ENCODE peak calls at places on chromosomes 6 and 20, in five cellular contexts. L, M, X, D and V are unnamed samples.

GRCh38 chr6:40328376-40328987 is 258.7 kb downstream of the LRFN2 start:
- DNase-seq in L (peak; percentile 12), M (peak; percentile 36), X (peak; percentile 47), D (no peak), V (peak; percentile 39)

GRCh38 chr20:62962891-62963613 is 10.5 kb downstream of the SLC17A9 start:
- DNase-seq in L (no peak), M (no peak), X (no peak), D (no peak), V (no peak)

GRCh38 chr20:36252511-36252910 is 16.2 kb downstream of the AAR2 start:
- DNase-seq in L (peak; percentile 39), M (no peak), X (no peak), D (no peak), V (no peak)

GRCh38 chr6:22068561-22069346 is 228.1 kb downstream of the PRL start:
- DNase-seq in L (no peak), M (no peak), X (no peak), D (no peak), V (no peak)

GRCh38 chr6:36373368-36374009 is 14.0 kb downstream of the ETV7 start:
- DNase-seq in L (peak; percentile 54), M (no peak), X (no peak), D (no peak), V (no peak)

GRCh38 chr6:45479834-45480696 is 102.3 kb upstream of the SUPT3H start:
- DNase-seq in L (no peak), M (peak; percentile 66), X (no peak), D (no peak), V (no peak)

GRCh38 chr20:2652724-2653510 is 485 bp downstream of the NOP56 start:
- DNase-seq in L (peak; percentile 2), M (peak; percentile 39), X (peak; percentile 45), D (no peak), V (no peak)

GRCh38 chr6:6674872-6675271 is 86.4 kb downstream of the LY86 start:
- DNase-seq in L (no peak), M (no peak), X (peak; percentile 44), D (no peak), V (no peak)

GRCh38 chr20:36876473-36876833 is 515 bp downstream of the TLDC2 start:
- DNase-seq in L (no peak), M (no peak), X (no peak), D (no peak), V (no peak)

GRCh38 chr6:28953039-28953872 is 29.5 kb upstream of the TRIM27 start:
- DNase-seq in L (no peak), M (peak; percentile 65), X (peak; percentile 42), D (no peak), V (peak; percentile 64)

GRCh38 chr6:121971886-121972285 is 427.6 kb upstream of the HSF2 start:
- DNase-seq in L (peak; percentile 61), M (peak; percentile 32), X (no peak), D (peak; percentile 49), V (no peak)

GRCh38 chr20:5621305-5621704 is 128.9 kb upstream of the SHLD1 start:
- DNase-seq in L (no peak), M (peak; percentile 91), X (no peak), D (no peak), V (no peak)

GRCh38 chr20:8967641-8968245 is 101.1 kb upstream of the PLCB4 start:
- DNase-seq in L (peak; percentile 1), M (no peak), X (no peak), D (no peak), V (no peak)

GRCh38 chr20:10060223-10060622 is 25.4 kb downstream of the ANKEF1 start:
- DNase-seq in L (no peak), M (no peak), X (no peak), D (no peak), V (no peak)

GRCh38 chr6:55449219-55449618 is 122.0 kb downstream of the GFRAL start:
- DNase-seq in L (no peak), M (no peak), X (peak; percentile 13), D (no peak), V (no peak)

GRCh38 chr20:32786059-32786760 is 24.0 kb downstream of the DNMT3B start:
- DNase-seq in L (no peak), M (no peak), X (no peak), D (no peak), V (no peak)

GRCh38 chr6:39664173-39664572 is 61.0 kb downstream of the KIF6 start:
- DNase-seq in L (no peak), M (no peak), X (no peak), D (no peak), V (no peak)

GRCh38 chr20:21235713-21236445 is 67.3 kb upstream of the XRN2 start:
- DNase-seq in L (no peak), M (peak; percentile 75), X (peak; percentile 59), D (peak; percentile 35), V (peak; percentile 31)

GRCh38 chr20:34473262-34473883 is 42.8 kb upstream of the DYNLRB1 start:
- DNase-seq in L (no peak), M (peak; percentile 46), X (peak; percentile 41), D (peak; percentile 11), V (peak; percentile 73)

GRCh38 chr6:13488015-13488895 is 855 bp upstream of the GFOD1 start:
- DNase-seq in L (no peak), M (peak; percentile 72), X (peak; percentile 39), D (no peak), V (no peak)

GRCh38 chr6:87277123-87277522 is 45.3 kb upstream of the SMIM8 start:
- DNase-seq in L (no peak), M (peak; percentile 5), X (peak; percentile 14), D (no peak), V (no peak)

GRCh38 chr6:45376310-45377040 is 1.3 kb downstream of the SUPT3H start:
- DNase-seq in L (no peak), M (peak; percentile 73), X (no peak), D (no peak), V (no peak)

GRCh38 chr20:32536861-32537656 is 48.1 kb downstream of the NOL4L start:
- DNase-seq in L (no peak), M (no peak), X (peak; percentile 26), D (no peak), V (peak; percentile 62)

GRCh38 chr20:57439432-57439831 is 48.2 kb downstream of the RBM38 start:
- DNase-seq in L (no peak), M (peak; percentile 49), X (no peak), D (no peak), V (peak; percentile 63)